ENCODE peak calls at places on chromosomes 12 and 14, in nine cellular contexts. P is cerebellar cortex; L is ureter; T is pulmonary artery endothelial cell; W is NCI-H187; X is NCI-H82; C is hepatic stellate cell; J is naive thymus-derived CD8-positive, alpha-beta T cell; Y is KBM-7. A is an unnamed sample.

GRCh38 chr12:131764738-131765137 is 53.8 kb downstream of the SFSWAP start:
- DNase-seq in P (no peak), L (no peak), T (no peak), W (no peak), X (no peak), C (no peak), J (no peak), Y (no peak), A (no peak)

GRCh38 chr12:104456950-104457745 is 400 bp downstream of the CHST11 start:
- DNase-seq in P (peak), L (peak), T (peak), W (peak), X (peak), C (peak), J (peak), Y (peak), A (no peak)

GRCh38 chr14:59265808-59266207 is 77.3 kb downstream of the DAAM1 start:
- DNase-seq in P (no peak), L (no peak), T (no peak), W (no peak), X (no peak), C (no peak), J (no peak), Y (no peak), A (no peak)

GRCh38 chr12:94123127-94123526 is 25.2 kb upstream of the PLXNC1 start:
- DNase-seq in P (no peak), L (no peak), T (no peak), W (no peak), X (no peak), C (no peak), J (no peak), Y (peak), A (no peak)

GRCh38 chr14:74140374-74140850 is 55.7 kb downstream of the LIN52 start:
- DNase-seq in P (no peak), L (no peak), T (no peak), W (peak), X (peak), C (no peak), J (no peak), Y (no peak), A (no peak)

GRCh38 chr14:94690896-94691657 is 78.8 kb downstream of the GSC start:
- DNase-seq in P (no peak), L (no peak), T (no peak), W (no peak), X (no peak), C (no peak), J (no peak), Y (no peak), A (no peak)

GRCh38 chr14:91154851-91155625 is 41.2 kb downstream of the DGLUCY start:
- DNase-seq in P (no peak), L (peak), T (no peak), W (peak), X (peak), C (no peak), J (no peak), Y (peak), A (no peak)

GRCh38 chr14:22848391-22849164 is 12.2 kb downstream of the MMP14 start:
- DNase-seq in P (peak), L (peak), T (peak), W (no peak), X (no peak), C (peak), J (no peak), Y (peak), A (no peak)

GRCh38 chr12:154058-154457 is 59.9 kb downstream of the SLC6A12 start:
- DNase-seq in P (peak), L (no peak), T (no peak), W (no peak), X (no peak), C (no peak), J (no peak), Y (no peak), A (no peak)

GRCh38 chr12:76037130-76038105 is 5.8 kb upstream of the PHLDA1 start:
- DNase-seq in P (peak), L (no peak), T (peak), W (peak), X (peak), C (peak), J (no peak), Y (peak), A (peak)

GRCh38 chr12:25686351-25686750 is 133.3 kb upstream of the LMNTD1 start:
- DNase-seq in P (no peak), L (no peak), T (no peak), W (no peak), X (no peak), C (no peak), J (no peak), Y (no peak), A (no peak)

GRCh38 chr14:70585221-70585620 is 15.2 kb downstream of the MED6 start:
- DNase-seq in P (peak), L (no peak), T (no peak), W (no peak), X (peak), C (no peak), J (no peak), Y (peak), A (no peak)

GRCh38 chr12:26173153-26173552 is 22.2 kb upstream of the SSPN start:
- DNase-seq in P (no peak), L (no peak), T (no peak), W (no peak), X (no peak), C (no peak), J (no peak), Y (no peak), A (no peak)

GRCh38 chr12:65881965-65882413 is 57.7 kb downstream of the HMGA2 start:
- DNase-seq in P (peak), L (peak), T (peak), W (no peak), X (no peak), C (no peak), J (no peak), Y (peak), A (no peak)

GRCh38 chr14:100724061-100724460 is 2.6 kb upstream of the DLK1 start:
- DNase-seq in P (no peak), L (no peak), T (no peak), W (no peak), X (no peak), C (no peak), J (no peak), Y (no peak), A (no peak)